ENCODE peak calls at places on chromosome 18, in four cellular contexts. W is CD8-positive, alpha-beta memory T cell; U is body of pancreas; K is adrenal gland. H is an unnamed sample. For H3K36me3, the result is how much of the 10 kb centered on the place peaks cover.

GRCh38 chr18:12659904-12660605 is 2.1 kb upstream of the SPIRE1 start:
- DNase-seq in W (peak), U (peak), K (peak), H (peak)

GRCh38 chr18:33356735-33357134 is 83.8 kb downstream of the CCDC178 start:
- DNase-seq in W (no peak), U (no peak), K (no peak), H (no peak)

GRCh38 chr18:75830848-75831247 is 403.3 kb upstream of the SMIM21 start:
- DNase-seq in W (no peak), U (no peak), K (no peak), H (no peak)

GRCh38 chr18:48488388-48488850 is 50.4 kb upstream of the CTIF start:
- DNase-seq in W (no peak), U (peak), K (peak), H (no peak)

GRCh38 chr18:76670564-76671288 is 151.6 kb upstream of the ZNF236 start:
- DNase-seq in W (no peak), U (no peak), K (no peak), H (no peak)

GRCh38 chr18:12308386-12309100 is 502 bp downstream of the TUBB6 start:
- DNase-seq in W (no peak), U (peak), K (peak), H (peak)

GRCh38 chr18:68448736-68449135 is 266.2 kb downstream of the TMX3 start:
- DNase-seq in W (no peak), U (no peak), K (no peak), H (no peak)

GRCh38 chr18:56563568-56563967 is 74.8 kb downstream of the TXNL1 start:
- DNase-seq in W (no peak), U (no peak), K (no peak), H (peak)

GRCh38 chr18:43596106-43596712 is 318.9 kb upstream of the SYT4 start:
- DNase-seq in W (no peak), U (no peak), K (no peak), H (no peak)

GRCh38 chr18:63511285-63511684 is 30.9 kb upstream of the SERPINB12 start:
- DNase-seq in W (no peak), U (no peak), K (peak), H (peak)

GRCh38 chr18:10455726-10456453 is 1.5 kb downstream of the APCDD1 start:
- DNase-seq in W (no peak), U (peak), K (no peak), H (peak)

GRCh38 chr18:70423988-70424387 is 135.1 kb downstream of the SOCS6 start:
- DNase-seq in W (no peak), U (no peak), K (no peak), H (no peak)

GRCh38 chr18:63626431-63626830 is 17.6 kb downstream of the SERPINB4 start:
- DNase-seq in W (no peak), U (no peak), K (no peak), H (no peak)

GRCh38 chr18:62614499-62614898 is 91.7 kb downstream of the ZCCHC2 start:
- DNase-seq in W (no peak), U (no peak), K (no peak), H (no peak)

GRCh38 chr18:74454279-74454741 is 2.8 kb downstream of the DIPK1C start:
- DNase-seq in W (no peak), U (no peak), K (no peak), H (peak)

GRCh38 chr18:49656098-49656591 is 94.3 kb downstream of the LIPG start:
- DNase-seq in W (no peak), U (no peak), K (no peak), H (no peak)

GRCh38 chr18:74013955-74014354 is 133.7 kb downstream of the FBXO15 start:
- DNase-seq in W (no peak), U (no peak), K (peak), H (no peak)

GRCh38 chr18:53887447-53887846 is 337.0 kb downstream of the MBD2 start:
- DNase-seq in W (no peak), U (no peak), K (no peak), H (no peak)

GRCh38 chr18:48868468-48869466 is 82.0 kb downstream of the SMAD7 start:
- DNase-seq in W (peak), U (no peak), K (no peak), H (no peak)

GRCh38 chr18:11791131-11791530 is 60.1 kb upstream of the CHMP1B start:
- DNase-seq in W (no peak), U (no peak), K (no peak), H (peak)

GRCh38 chr18:6917082-6917481 is 187.6 kb downstream of the ARHGAP28 start:
- DNase-seq in W (no peak), U (no peak), K (no peak), H (no peak)

GRCh38 chr18:67788315-67788714 is 271.8 kb upstream of the DSEL start:
- DNase-seq in W (no peak), U (no peak), K (no peak), H (no peak)

GRCh38 chr18:35289293-35290069 is 548 bp downstream of the ZSCAN30 start:
- DNase-seq in W (peak), U (peak), K (peak), H (peak)

GRCh38 chr18:33184178-33184577 is 256.3 kb downstream of the CCDC178 start:
- DNase-seq in W (no peak), U (no peak), K (no peak), H (no peak)

GRCh38 chr18:48676756-48677368 is 138.0 kb downstream of the CTIF start:
- DNase-seq in W (peak), U (peak), K (peak), H (peak)

GRCh38 chr18:56711706-56712445 is 60.7 kb downstream of the WDR7 start:
- DNase-seq in W (no peak), U (no peak), K (no peak), H (no peak)

GRCh38 chr18:68840554-68841263 is 42.8 kb downstream of the CCDC102B start:
- DNase-seq in W (no peak), U (no peak), K (peak), H (no peak)

GRCh38 chr18:10682368-10682714 is 156.5 kb downstream of the NAPG start:
- DNase-seq in W (no peak), U (no peak), K (no peak), H (no peak)

GRCh38 chr18:45900623-45901022 is 66.5 kb downstream of the EPG5 start:
- DNase-seq in W (no peak), U (no peak), K (no peak), H (no peak)

GRCh38 chr18:45895339-45895738 is 69.9 kb downstream of the SIGLEC15 start:
- DNase-seq in W (no peak), U (no peak), K (no peak), H (no peak)

GRCh38 chr18:45896452-45896851 is 70.7 kb downstream of the EPG5 start:
- DNase-seq in W (no peak), U (no peak), K (no peak), H (no peak)

GRCh38 chr18:45894818-45895217 is 69.3 kb downstream of the SIGLEC15 start:
- DNase-seq in W (no peak), U (no peak), K (no peak), H (no peak)

DNA sequence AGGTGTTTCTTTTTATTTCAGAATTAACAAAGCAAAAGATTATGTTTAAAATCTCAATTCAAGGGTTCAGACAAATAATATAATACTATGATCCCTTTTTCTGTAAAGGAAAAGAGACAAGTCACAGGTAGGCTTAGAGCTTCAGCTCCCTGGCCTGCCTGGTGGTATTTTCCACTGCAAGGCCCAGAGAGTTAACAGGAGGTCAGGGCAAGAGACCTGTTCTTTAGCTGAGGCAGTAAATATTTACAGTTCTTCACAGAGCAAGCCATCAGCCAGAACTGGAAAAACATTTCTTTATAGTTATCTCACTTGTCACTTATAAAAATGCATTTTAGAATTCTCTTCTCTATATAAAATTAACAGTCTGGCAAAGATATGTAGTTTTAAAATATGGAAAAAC is 70.1 kb downstream of the EPG5 start:
- DNase-seq in W (no peak), U (peak), K (no peak), H (no peak)
- H3K36me3 ChIP-seq in W (under half), U (under half), K (under half), H (under half)

DNA sequence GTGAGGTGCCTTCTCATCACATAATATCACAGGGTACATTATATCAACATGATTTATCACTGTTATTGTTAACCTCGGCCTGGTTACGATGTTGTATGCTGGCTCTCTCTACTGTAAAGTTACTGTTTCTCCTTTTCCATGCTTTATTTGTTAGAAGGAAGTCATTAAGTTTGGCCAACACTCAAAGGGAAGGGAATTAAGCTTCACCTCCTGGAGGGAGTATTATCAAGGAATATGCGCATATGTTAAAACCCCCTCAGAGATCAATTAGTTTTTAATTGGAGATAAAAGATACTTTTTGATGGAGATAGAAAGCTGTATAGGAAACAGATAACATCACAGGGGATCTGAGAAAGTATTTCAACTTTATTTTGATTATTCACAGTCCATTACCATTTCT is 221.6 kb downstream of the DLGAP1 start:
- DNase-seq in W (no peak), U (no peak), K (no peak), H (no peak)
- H3K4me3 ChIP-seq in W (no peak), U (no peak), K (no peak), H (no peak)

GRCh38 chr18:13746636-13747035 is 20.2 kb downstream of the RNMT start:
- DNase-seq in W (no peak), U (no peak), K (no peak), H (no peak)
- H3K36me3 ChIP-seq in W (under half), U (under half), K (under half), H (under half)

DNA sequence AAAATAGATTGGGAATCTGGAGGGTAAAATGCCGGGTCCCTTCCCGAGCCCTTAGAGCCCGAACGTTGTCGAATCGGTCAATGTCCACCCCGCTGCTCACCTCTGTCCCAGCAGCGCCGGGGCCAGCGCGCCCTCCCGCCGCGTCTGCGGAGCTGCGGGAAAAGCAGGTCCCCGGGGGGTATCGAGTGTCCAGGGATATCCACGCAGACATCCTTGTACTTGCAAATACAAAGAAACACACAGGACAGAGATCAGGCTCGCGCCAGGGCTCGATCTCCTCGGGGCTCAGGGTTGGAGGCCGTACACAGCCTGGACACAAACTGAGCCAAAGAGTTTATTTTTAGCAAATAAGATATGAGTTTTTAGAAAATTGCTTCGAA is 2.3 kb upstream of the GATA6 start:
- DNase-seq in W (no peak), U (peak), K (peak), H (peak)
- H3K4me3 ChIP-seq in W (no peak), U (peak), K (peak), H (peak)

DNA sequence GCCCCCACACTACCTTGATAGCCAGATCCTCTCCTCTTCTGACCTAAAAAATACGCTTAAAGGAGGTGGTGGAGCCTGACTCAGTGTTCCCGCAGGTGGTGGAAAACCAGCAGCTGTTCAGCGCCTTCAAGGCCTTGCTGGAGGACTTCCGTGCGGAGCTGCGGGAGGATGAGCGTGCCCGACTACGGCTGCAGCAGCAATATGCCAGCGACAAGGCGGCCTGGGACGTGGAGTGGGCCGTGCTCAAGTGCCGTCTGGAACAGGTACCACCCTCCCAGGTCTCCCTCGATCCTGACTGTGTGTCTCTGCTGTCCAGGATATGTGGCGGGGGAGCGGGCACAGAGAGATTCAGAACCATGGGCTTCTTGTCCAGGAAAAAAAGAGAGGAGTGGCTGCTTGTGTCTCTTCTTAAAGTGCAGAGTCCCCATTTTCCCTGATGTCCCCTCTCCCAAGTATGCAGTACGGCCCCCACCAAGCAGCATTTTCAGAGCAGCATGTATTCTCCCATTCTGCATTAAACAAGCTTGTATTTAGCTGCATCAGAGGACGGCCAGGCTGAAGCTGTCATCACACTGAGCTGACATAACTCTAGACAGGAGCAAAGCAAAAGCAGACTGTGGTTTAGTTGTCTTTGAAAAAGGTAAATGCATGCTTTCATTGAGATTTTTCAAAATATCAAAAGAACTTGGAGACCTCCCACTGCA is 101.6 kb downstream of the MTCL1 start:
- DNase-seq in W (no peak), U (peak), K (no peak), H (no peak)
- H3K36me3 ChIP-seq in W (under half), U (under half), K (under half), H (under half)

GRCh38 chr18:72201032-72201431 is 343.1 kb downstream of the CBLN2 start:
- DNase-seq in W (no peak), U (no peak), K (no peak), H (no peak)
- H3K4me3 ChIP-seq in W (no peak), U (no peak), K (no peak), H (no peak)

GRCh38 chr18:79440728-79441127 is 45.0 kb downstream of the NFATC1 start:
- DNase-seq in W (no peak), U (no peak), K (no peak), H (no peak)
- H3K36me3 ChIP-seq in W (under half), U (under half), K (under half), H (under half)

GRCh38 chr18:58803978-58804377 is 60.7 kb upstream of the ZNF532 start:
- DNase-seq in W (no peak), U (no peak), K (no peak), H (peak)

GRCh38 chr18:58808349-58808748 is 56.3 kb upstream of the ZNF532 start:
- DNase-seq in W (no peak), U (no peak), K (no peak), H (no peak)

GRCh38 chr18:58805482-58806187 is 59.0 kb upstream of the ZNF532 start:
- DNase-seq in W (no peak), U (no peak), K (no peak), H (no peak)

GRCh38 chr18:58807766-58808165 is 56.9 kb upstream of the ZNF532 start:
- DNase-seq in W (no peak), U (no peak), K (no peak), H (no peak)

DNA sequence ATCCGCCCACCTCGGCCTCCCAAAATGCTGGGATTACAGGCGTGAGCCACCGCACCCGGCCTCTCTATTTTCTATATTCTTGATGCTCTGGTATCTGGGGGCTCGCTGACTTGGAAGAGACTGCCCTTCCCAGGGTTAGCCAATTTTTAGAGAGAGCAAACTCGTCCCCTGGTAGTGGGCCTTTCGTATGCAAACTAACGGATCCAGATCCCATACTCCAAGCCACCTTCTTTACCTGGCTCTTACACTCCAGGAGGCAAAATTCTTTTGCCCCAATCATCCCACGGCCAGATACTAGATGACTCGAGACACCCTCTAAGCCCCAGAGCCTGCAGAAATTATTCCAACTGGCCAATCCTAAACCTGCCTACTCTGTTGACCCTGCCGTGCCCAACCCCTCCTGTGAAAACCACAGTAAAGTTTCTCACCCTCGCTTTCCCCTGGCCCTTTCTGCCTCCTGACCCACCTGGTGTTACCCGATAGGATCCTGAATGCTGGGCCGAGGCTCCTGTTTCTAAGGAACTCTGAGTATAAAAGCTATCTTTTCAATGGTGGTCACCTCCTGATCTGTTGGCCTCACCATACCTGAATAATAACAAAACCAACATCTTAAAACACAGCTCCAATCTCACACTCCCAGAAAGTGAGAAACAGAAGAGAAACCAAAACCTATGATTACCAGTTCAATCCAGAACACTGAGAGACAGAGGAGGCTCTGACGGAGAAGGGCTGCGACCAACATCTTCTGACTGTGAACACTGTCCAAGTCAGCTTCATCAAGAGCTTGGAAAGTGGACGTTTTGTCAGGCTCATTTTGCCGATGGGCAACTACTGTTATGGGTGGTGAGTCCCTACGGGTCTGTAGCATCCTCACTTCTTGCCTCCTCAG is 57.6 kb upstream of the ZNF532 start:
- DNase-seq in W (no peak), U (no peak), K (no peak), H (no peak)
- H3K4me3 ChIP-seq in W (no peak), U (no peak), K (no peak), H (no peak)

GRCh38 chr18:46883180-46883579 is 34.1 kb downstream of the PIAS2 start:
- DNase-seq in W (no peak), U (no peak), K (no peak), H (no peak)

DNA sequence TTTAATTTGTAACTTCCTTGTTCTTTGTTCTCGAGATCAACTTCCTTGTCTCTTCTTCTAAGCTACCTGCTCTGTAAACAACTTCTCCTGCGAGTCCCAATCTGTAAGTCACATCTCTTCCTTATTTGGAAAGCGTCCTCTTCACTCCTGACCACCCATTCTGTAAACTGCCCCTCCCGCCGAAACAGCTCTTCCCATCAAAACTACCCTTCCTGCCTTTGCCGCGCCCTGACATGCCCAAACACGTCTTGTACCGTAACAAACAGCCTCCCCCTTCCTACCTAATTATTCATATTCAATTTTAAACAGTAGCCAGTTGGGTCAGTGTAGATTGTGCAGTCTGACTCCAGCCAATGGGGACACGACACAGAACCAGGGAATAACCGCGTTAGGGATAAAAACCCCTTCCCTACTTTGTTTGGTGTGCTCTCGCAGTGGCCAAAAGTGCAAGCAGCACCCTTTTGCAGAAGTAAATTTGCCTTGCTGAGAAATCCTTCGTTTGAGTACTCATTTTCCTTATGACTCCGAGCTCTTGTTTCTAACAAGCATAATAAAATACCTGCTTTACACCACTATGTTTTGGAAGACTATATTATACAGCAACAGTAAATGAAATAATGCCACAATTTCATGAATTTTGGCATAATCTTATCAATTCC is 39.8 kb downstream of the PIAS2 start:
- DNase-seq in W (no peak), U (no peak), K (no peak), H (no peak)
- H3K36me3 ChIP-seq in W (under half), U (under half), K (under half), H (under half)